ENCODE peak calls at places on chromosomes 11 and 22, in ten cellular contexts. M, K, R, E, L, P, N, D, G and C are unnamed samples.

GRCh38 chr11:121576531-121576930 is 123.8 kb upstream of the SORL1-AS1 start:
- DNase-seq in D (no peak), R (no peak), K (no peak), E (no peak), G (no peak), P (no peak), N (no peak), M (no peak), L (no peak), C (no peak)

GRCh38 chr22:37732699-37733607 is 36.1 kb downstream of the TRIOBP start:
- DNase-seq in N (no peak), K (no peak), R (no peak), E (no peak), M (no peak), D (no peak), L (no peak), P (no peak), G (no peak), C (no peak)

GRCh38 chr11:11605821-11606450 is 15.9 kb downstream of the GALNT18 start:
- DNase-seq in P (no peak), M (no peak), R (no peak), G (no peak), E (no peak), L (no peak), K (no peak), N (no peak), D (no peak), C (no peak)

GRCh38 chr11:5226732-5227327 is at the start of gene HBB:
- DNase-seq in M (no peak), E (no peak), R (no peak), G (no peak), K (no peak), D (no peak), P (no peak), L (no peak), N (no peak), C (no peak)

GRCh38 chr11:122046438-122046837 is 69.6 kb downstream of the BLID start:
- DNase-seq in D (no peak), N (no peak), M (no peak), G (no peak), E (no peak), P (no peak), R (no peak), K (no peak), L (no peak), C (no peak)

GRCh38 chr11:115665958-115666357 is 161.7 kb upstream of the CADM1 start:
- DNase-seq in E (no peak), R (no peak), K (no peak), L (no peak), P (no peak), D (no peak), M (no peak), N (no peak), G (no peak), C (no peak)

GRCh38 chr11:34570584-34570983 is 50.3 kb upstream of the EHF start:
- DNase-seq in M (no peak), K (no peak), P (peak; percentile 13), R (no peak), E (no peak), N (no peak), G (no peak), L (no peak), D (no peak), C (no peak)

GRCh38 chr11:132058211-132058772 is 687.9 kb downstream of the NTM start:
- DNase-seq in G (no peak), P (no peak), L (no peak), K (no peak), R (no peak), E (no peak), D (no peak), M (peak; percentile 44), N (no peak), C (no peak)

GRCh38 chr11:8291421-8292350 is 28.0 kb upstream of the LMO1 start:
- DNase-seq in N (no peak), M (no peak), E (no peak), K (no peak), G (no peak), R (no peak), D (no peak), L (no peak), P (no peak), C (no peak)

GRCh38 chr22:30250713-30251267 is 4.2 kb upstream of the LIF start:
- DNase-seq in G (no peak), D (no peak), R (no peak), N (peak; percentile 54), E (no peak), M (no peak), K (no peak), P (peak; percentile 48), L (no peak), C (no peak)

GRCh38 chr11:82009133-82009532 is 724.5 kb downstream of the FAM181B start:
- DNase-seq in M (no peak), D (no peak), G (no peak), L (no peak), K (no peak), E (no peak), P (no peak), R (no peak), N (no peak), C (no peak)

GRCh38 chr11:113124578-113124977 is 163.4 kb downstream of the NCAM1 start:
- DNase-seq in P (no peak), E (no peak), R (no peak), G (no peak), M (no peak), L (no peak), N (no peak), K (no peak), D (no peak), C (no peak)

DNA sequence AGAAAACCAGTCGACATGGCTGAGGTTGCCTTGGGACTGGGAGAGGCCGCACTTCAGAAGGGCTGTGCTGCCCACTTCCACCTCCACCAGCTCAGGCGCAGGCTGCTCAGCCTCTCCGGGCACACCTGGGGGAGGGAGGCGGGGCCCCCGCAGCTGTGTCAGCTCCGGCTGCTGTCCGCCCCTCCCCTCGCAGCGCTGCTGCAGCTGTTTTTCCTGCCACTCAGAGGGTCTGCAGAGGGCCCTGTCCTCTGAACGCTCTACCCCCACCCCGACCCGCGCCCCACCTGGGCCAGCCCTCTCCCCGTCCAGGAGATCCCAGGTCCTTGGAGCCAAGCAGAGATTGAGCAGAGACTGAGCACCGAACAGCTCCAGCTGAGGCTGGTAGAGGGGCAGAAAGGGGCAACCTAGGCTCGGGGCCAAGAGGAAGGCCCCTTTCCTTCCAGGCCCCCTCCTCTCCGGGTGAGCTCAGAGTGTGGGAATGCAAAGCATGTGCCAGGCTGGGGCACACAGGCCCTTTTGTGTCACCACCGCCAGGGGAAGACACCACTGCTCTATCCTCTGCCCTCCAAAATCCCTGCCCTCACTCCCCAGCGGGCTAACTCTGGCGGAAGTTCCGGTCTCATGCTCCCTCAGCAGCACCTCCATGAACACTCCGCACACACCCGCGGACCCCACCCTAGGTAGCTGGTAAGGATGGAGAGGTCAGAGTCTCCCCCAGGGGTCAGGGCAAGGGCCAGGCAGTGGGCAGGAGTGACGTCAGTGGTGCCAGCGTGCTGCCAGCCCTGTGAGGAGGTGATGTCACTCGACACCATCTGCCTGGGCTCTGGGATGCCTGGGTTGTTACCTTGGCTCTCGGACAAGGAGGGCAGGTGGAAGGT is 1.6 kb downstream of the MCAM start:
- DNase-seq in K (no peak), N (no peak), D (no peak), G (peak; percentile 49), E (no peak), M (peak; percentile 73), P (no peak), L (no peak), R (no peak), C (peak; percentile 73)
- TF ChIP-seq CTCF in K (no peak), N (no peak), D (no peak), G (peak; percentile 46), E (no peak), M (peak; percentile 19), P (peak; percentile 31), L (no peak), R (no peak), C (no peak)

GRCh38 chr11:107151158-107151557 is 132.9 kb upstream of the GUCY1A2 start:
- DNase-seq in G (no peak), N (no peak), M (no peak), R (no peak), E (no peak), D (no peak), K (no peak), L (no peak), P (no peak), C (no peak)
- TF ChIP-seq CTCF in G (no peak), N (no peak), M (no peak), R (no peak), E (no peak), D (no peak), K (no peak), L (no peak), P (no peak), C (no peak)

DNA sequence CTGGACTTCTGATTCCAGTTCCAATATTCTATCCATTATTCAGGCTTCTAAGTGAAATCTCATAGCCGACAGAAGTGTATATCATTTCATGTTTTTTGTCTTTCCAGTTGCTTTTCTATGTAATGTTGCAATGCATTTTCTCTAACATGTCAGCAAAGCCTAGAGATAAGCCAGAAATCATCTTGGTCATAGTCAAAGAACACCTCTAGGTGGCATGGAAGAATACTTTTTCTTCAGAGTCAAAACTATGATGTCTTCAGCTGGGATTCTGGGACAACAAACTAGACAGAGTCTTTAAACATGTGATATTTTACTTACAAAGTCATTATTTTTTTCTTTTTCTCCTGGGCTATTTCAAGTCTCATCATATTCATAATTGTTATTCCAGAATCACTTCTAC is 4.4 kb downstream of the GAS2 start:
- DNase-seq in N (no peak), P (no peak), K (no peak), R (no peak), M (peak; percentile 28), D (no peak), L (no peak), G (peak; percentile 44), E (peak; percentile 39), C (peak; percentile 42)
- TF ChIP-seq CTCF in N (peak; percentile 16), P (no peak), K (peak; percentile 37), R (no peak), M (peak; percentile 48), D (peak; percentile 33), L (peak; percentile 23), G (no peak), E (peak; percentile 72), C (peak; percentile 41)

GRCh38 chr11:16879690-16880089 is 134.5 kb downstream of the PLEKHA7 start:
- DNase-seq in N (no peak), L (no peak), P (no peak), R (no peak), D (no peak), E (no peak), G (no peak), M (no peak), K (no peak), C (no peak)

GRCh38 chr11:16881766-16882165 is 132.4 kb downstream of the PLEKHA7 start:
- DNase-seq in D (no peak), G (no peak), E (no peak), P (no peak), K (no peak), R (no peak), N (no peak), L (no peak), M (no peak), C (no peak)

GRCh38 chr11:16880184-16880583 is 134.0 kb downstream of the PLEKHA7 start:
- DNase-seq in P (no peak), N (no peak), D (no peak), M (no peak), L (no peak), R (no peak), K (no peak), E (no peak), G (no peak), C (no peak)

GRCh38 chr11:16881074-16881709 is 133.0 kb downstream of the PLEKHA7 start:
- DNase-seq in P (peak; percentile 18), K (no peak), M (peak; percentile 30), L (peak; percentile 52), E (no peak), D (no peak), G (no peak), N (no peak), R (no peak), C (no peak)

GRCh38 chr11:16883179-16883578 is 131.0 kb downstream of the PLEKHA7 start:
- DNase-seq in L (peak; percentile 29), D (no peak), K (no peak), E (no peak), M (peak; percentile 51), P (no peak), G (peak; percentile 18), R (peak; percentile 39), N (no peak), C (no peak)
- TF ChIP-seq CTCF in L (peak; percentile 59), D (no peak), K (no peak), E (no peak), M (peak; percentile 22), P (no peak), G (no peak), R (peak; percentile 60), N (no peak), C (no peak)